ENCODE peak calls at places on chromosome X, in nine cellular contexts. One of them, this sample, is unnamed.

GRCh38 chrX:25191403-25191802 is 175.6 kb upstream of the ARX start:
- DNase-seq in lung: no peak
- DNase-seq in adrenal gland: no peak
- DNase-seq in lower lobe of right lung: no peak
- DNase-seq in suprapubic skin: no peak
- DNase-seq in fibroblast of lung: no peak
- DNase-seq in hepatocyte: no peak
- DNase-seq in body of pancreas: no peak
- DNase-seq in CD8-positive, alpha-beta T cell: no peak
- DNase-seq in this sample: no peak

GRCh38 chrX:101062171-101062570 is 10.3 kb upstream of the TRMT2B start:
- DNase-seq in adrenal gland: no peak
- DNase-seq in fibroblast of lung: no peak
- DNase-seq in suprapubic skin: no peak
- DNase-seq in CD8-positive, alpha-beta T cell: no peak
- DNase-seq in lower lobe of right lung: no peak
- DNase-seq in lung: no peak
- DNase-seq in hepatocyte: no peak
- DNase-seq in body of pancreas: no peak
- DNase-seq in this sample: no peak

GRCh38 chrX:152819732-152820131 is 10.8 kb downstream of the CETN2 start:
- DNase-seq in hepatocyte: no peak
- DNase-seq in lung: no peak
- DNase-seq in adrenal gland: no peak
- DNase-seq in fibroblast of lung: peak; percentile 32
- DNase-seq in CD8-positive, alpha-beta T cell: no peak
- DNase-seq in lower lobe of right lung: no peak
- DNase-seq in body of pancreas: no peak
- DNase-seq in suprapubic skin: no peak
- DNase-seq in this sample: no peak

GRCh38 chrX:136214551-136214950 is 36.6 kb downstream of the MAP7D3 start:
- DNase-seq in hepatocyte: peak; percentile 19
- DNase-seq in lung: no peak
- DNase-seq in adrenal gland: no peak
- DNase-seq in lower lobe of right lung: no peak
- DNase-seq in body of pancreas: no peak
- DNase-seq in suprapubic skin: no peak
- DNase-seq in fibroblast of lung: peak; percentile 66
- DNase-seq in CD8-positive, alpha-beta T cell: no peak
- DNase-seq in this sample: no peak

GRCh38 chrX:94288972-94289371 is 615.0 kb downstream of the FAM133A start:
- DNase-seq in hepatocyte: no peak
- DNase-seq in CD8-positive, alpha-beta T cell: no peak
- DNase-seq in adrenal gland: no peak
- DNase-seq in suprapubic skin: no peak
- DNase-seq in body of pancreas: no peak
- DNase-seq in lower lobe of right lung: no peak
- DNase-seq in fibroblast of lung: no peak
- DNase-seq in lung: no peak
- DNase-seq in this sample: no peak

GRCh38 chrX:9195199-9195880 is 161.4 kb upstream of the FAM9B start:
- DNase-seq in hepatocyte: peak; percentile 11
- DNase-seq in body of pancreas: no peak
- DNase-seq in adrenal gland: no peak
- DNase-seq in lower lobe of right lung: no peak
- DNase-seq in lung: no peak
- DNase-seq in suprapubic skin: no peak
- DNase-seq in CD8-positive, alpha-beta T cell: no peak
- DNase-seq in fibroblast of lung: no peak
- DNase-seq in this sample: no peak

GRCh38 chrX:7117587-7117986 is 29.9 kb upstream of the STS start:
- DNase-seq in fibroblast of lung: no peak
- DNase-seq in lung: no peak
- DNase-seq in adrenal gland: no peak
- DNase-seq in suprapubic skin: no peak
- DNase-seq in hepatocyte: no peak
- DNase-seq in body of pancreas: no peak
- DNase-seq in lower lobe of right lung: no peak
- DNase-seq in CD8-positive, alpha-beta T cell: no peak
- DNase-seq in this sample: no peak

GRCh38 chrX:153900806-153901752 is 3.4 kb upstream of the AVPR2 start:
- DNase-seq in adrenal gland: peak; percentile 55
- DNase-seq in lower lobe of right lung: peak; percentile 72
- DNase-seq in body of pancreas: no peak
- DNase-seq in lung: peak; percentile 41
- DNase-seq in suprapubic skin: no peak
- DNase-seq in hepatocyte: peak; percentile 43
- DNase-seq in CD8-positive, alpha-beta T cell: peak; percentile 73
- DNase-seq in fibroblast of lung: peak; percentile 61
- DNase-seq in this sample: no peak

GRCh38 chrX:38087594-38087993 is 81.2 kb downstream of the SYTL5 start:
- DNase-seq in suprapubic skin: no peak
- DNase-seq in fibroblast of lung: no peak
- DNase-seq in CD8-positive, alpha-beta T cell: no peak
- DNase-seq in hepatocyte: no peak
- DNase-seq in lung: no peak
- DNase-seq in body of pancreas: no peak
- DNase-seq in lower lobe of right lung: no peak
- DNase-seq in adrenal gland: no peak
- DNase-seq in this sample: no peak

GRCh38 chrX:79140731-79141130 is 3.8 kb upstream of the GPR174 start:
- DNase-seq in body of pancreas: no peak
- DNase-seq in suprapubic skin: no peak
- DNase-seq in adrenal gland: no peak
- DNase-seq in hepatocyte: no peak
- DNase-seq in fibroblast of lung: no peak
- DNase-seq in CD8-positive, alpha-beta T cell: no peak
- DNase-seq in lung: no peak
- DNase-seq in lower lobe of right lung: no peak
- DNase-seq in this sample: no peak

GRCh38 chrX:124239911-124240310 is 92.5 kb upstream of the TEX13D start:
- DNase-seq in fibroblast of lung: no peak
- DNase-seq in lung: no peak
- DNase-seq in suprapubic skin: no peak
- DNase-seq in hepatocyte: no peak
- DNase-seq in lower lobe of right lung: no peak
- DNase-seq in body of pancreas: no peak
- DNase-seq in CD8-positive, alpha-beta T cell: no peak
- DNase-seq in adrenal gland: no peak
- DNase-seq in this sample: no peak

GRCh38 chrX:131985526-131986049 is 37.5 kb upstream of the STK26 start:
- DNase-seq in suprapubic skin: no peak
- DNase-seq in CD8-positive, alpha-beta T cell: peak; percentile 50
- DNase-seq in lower lobe of right lung: no peak
- DNase-seq in body of pancreas: no peak
- DNase-seq in hepatocyte: no peak
- DNase-seq in lung: no peak
- DNase-seq in fibroblast of lung: no peak
- DNase-seq in adrenal gland: no peak
- DNase-seq in this sample: no peak

GRCh38 chrX:12583543-12583942 is 207.7 kb upstream of the PRPS2 start:
- DNase-seq in adrenal gland: no peak
- DNase-seq in hepatocyte: no peak
- DNase-seq in suprapubic skin: peak; percentile 64
- DNase-seq in lung: no peak
- DNase-seq in fibroblast of lung: no peak
- DNase-seq in body of pancreas: no peak
- DNase-seq in CD8-positive, alpha-beta T cell: no peak
- DNase-seq in lower lobe of right lung: no peak
- DNase-seq in this sample: no peak

GRCh38 chrX:16666541-16666940 is 16.6 kb downstream of the S100G start:
- DNase-seq in hepatocyte: no peak
- DNase-seq in adrenal gland: peak; percentile 39
- DNase-seq in fibroblast of lung: no peak
- DNase-seq in CD8-positive, alpha-beta T cell: no peak
- DNase-seq in lower lobe of right lung: no peak
- DNase-seq in lung: no peak
- DNase-seq in body of pancreas: no peak
- DNase-seq in suprapubic skin: no peak
- DNase-seq in this sample: no peak

GRCh38 chrX:7062912-7063311 is 84.6 kb upstream of the STS start:
- DNase-seq in lung: no peak
- DNase-seq in adrenal gland: no peak
- DNase-seq in CD8-positive, alpha-beta T cell: no peak
- DNase-seq in body of pancreas: no peak
- DNase-seq in fibroblast of lung: no peak
- DNase-seq in hepatocyte: no peak
- DNase-seq in lower lobe of right lung: no peak
- DNase-seq in suprapubic skin: no peak
- DNase-seq in this sample: no peak

GRCh38 chrX:147848009-147848408 is 63.7 kb upstream of the FMR1 start:
- DNase-seq in CD8-positive, alpha-beta T cell: no peak
- DNase-seq in suprapubic skin: no peak
- DNase-seq in adrenal gland: no peak
- DNase-seq in body of pancreas: no peak
- DNase-seq in fibroblast of lung: no peak
- DNase-seq in hepatocyte: peak; percentile 19
- DNase-seq in lower lobe of right lung: no peak
- DNase-seq in lung: peak; percentile 32
- DNase-seq in this sample: no peak

GRCh38 chrX:128460835-128461234 is 408.6 kb upstream of the ACTRT1 start:
- DNase-seq in hepatocyte: peak; percentile 13
- DNase-seq in suprapubic skin: no peak
- DNase-seq in lung: no peak
- DNase-seq in body of pancreas: no peak
- DNase-seq in lower lobe of right lung: no peak
- DNase-seq in fibroblast of lung: no peak
- DNase-seq in CD8-positive, alpha-beta T cell: no peak
- DNase-seq in adrenal gland: no peak
- DNase-seq in this sample: no peak

GRCh38 chrX:136209016-136209738 is 42.0 kb downstream of the MAP7D3 start:
- DNase-seq in lung: no peak
- DNase-seq in suprapubic skin: no peak
- DNase-seq in adrenal gland: peak; percentile 61
- DNase-seq in fibroblast of lung: peak; percentile 72
- DNase-seq in body of pancreas: peak; percentile 40
- DNase-seq in lower lobe of right lung: no peak
- DNase-seq in CD8-positive, alpha-beta T cell: no peak
- DNase-seq in hepatocyte: peak; percentile 34
- DNase-seq in this sample: no peak

GRCh38 chrX:132820675-132821074 is 137.8 kb downstream of the HS6ST2 start:
- DNase-seq in lung: no peak
- DNase-seq in suprapubic skin: no peak
- DNase-seq in hepatocyte: no peak
- DNase-seq in fibroblast of lung: no peak
- DNase-seq in lower lobe of right lung: no peak
- DNase-seq in adrenal gland: no peak
- DNase-seq in body of pancreas: no peak
- DNase-seq in CD8-positive, alpha-beta T cell: no peak
- DNase-seq in this sample: no peak

GRCh38 chrX:138754861-138755260 is 43.3 kb upstream of the FGF13 start:
- DNase-seq in suprapubic skin: no peak
- DNase-seq in CD8-positive, alpha-beta T cell: no peak
- DNase-seq in fibroblast of lung: no peak
- DNase-seq in body of pancreas: no peak
- DNase-seq in lung: no peak
- DNase-seq in adrenal gland: no peak
- DNase-seq in lower lobe of right lung: no peak
- DNase-seq in hepatocyte: no peak
- DNase-seq in this sample: no peak

GRCh38 chrX:39385022-39385421 is 583.8 kb downstream of the MID1IP1 start:
- DNase-seq in hepatocyte: no peak
- DNase-seq in body of pancreas: no peak
- DNase-seq in adrenal gland: no peak
- DNase-seq in suprapubic skin: no peak
- DNase-seq in fibroblast of lung: no peak
- DNase-seq in lower lobe of right lung: no peak
- DNase-seq in lung: no peak
- DNase-seq in CD8-positive, alpha-beta T cell: no peak
- DNase-seq in this sample: no peak

GRCh38 chrX:48179691-48180090 is 16.9 kb downstream of the SSX5 start:
- DNase-seq in lung: no peak
- DNase-seq in lower lobe of right lung: no peak
- DNase-seq in fibroblast of lung: no peak
- DNase-seq in hepatocyte: no peak
- DNase-seq in adrenal gland: no peak
- DNase-seq in body of pancreas: no peak
- DNase-seq in CD8-positive, alpha-beta T cell: no peak
- DNase-seq in suprapubic skin: no peak
- DNase-seq in this sample: no peak
- H3K27ac ChIP-seq in lung: no peak overlapping the region
- H3K27ac ChIP-seq in lower lobe of right lung: no peak overlapping the region
- H3K27ac ChIP-seq in fibroblast of lung: no peak overlapping the region
- H3K27ac ChIP-seq in hepatocyte: no peak overlapping the region
- H3K27ac ChIP-seq in adrenal gland: no peak overlapping the region
- H3K27ac ChIP-seq in body of pancreas: no peak overlapping the region
- H3K27ac ChIP-seq in CD8-positive, alpha-beta T cell: no peak overlapping the region
- H3K27ac ChIP-seq in suprapubic skin: no peak overlapping the region
- H3K27ac ChIP-seq in this sample: no peak overlapping the region

GRCh38 chrX:46500054-46500453 is 45.2 kb downstream of the ZNF674 start:
- DNase-seq in lower lobe of right lung: no peak
- DNase-seq in hepatocyte: no peak
- DNase-seq in adrenal gland: no peak
- DNase-seq in lung: no peak
- DNase-seq in CD8-positive, alpha-beta T cell: no peak
- DNase-seq in fibroblast of lung: peak; percentile 4
- DNase-seq in suprapubic skin: no peak
- DNase-seq in body of pancreas: no peak
- DNase-seq in this sample: no peak
- H3K4me1 ChIP-seq in lower lobe of right lung: no peaks in the 10 kb centered on the region
- H3K4me1 ChIP-seq in hepatocyte: no peaks in the 10 kb centered on the region
- H3K4me1 ChIP-seq in adrenal gland: no peaks in the 10 kb centered on the region
- H3K4me1 ChIP-seq in lung: no peaks in the 10 kb centered on the region
- H3K4me1 ChIP-seq in CD8-positive, alpha-beta T cell: no peaks in the 10 kb centered on the region
- H3K4me1 ChIP-seq in fibroblast of lung: no peaks in the 10 kb centered on the region
- H3K4me1 ChIP-seq in suprapubic skin: no peaks in the 10 kb centered on the region
- H3K4me1 ChIP-seq in body of pancreas: no peaks in the 10 kb centered on the region
- H3K4me1 ChIP-seq in this sample: no peaks in the 10 kb centered on the region

DNA sequence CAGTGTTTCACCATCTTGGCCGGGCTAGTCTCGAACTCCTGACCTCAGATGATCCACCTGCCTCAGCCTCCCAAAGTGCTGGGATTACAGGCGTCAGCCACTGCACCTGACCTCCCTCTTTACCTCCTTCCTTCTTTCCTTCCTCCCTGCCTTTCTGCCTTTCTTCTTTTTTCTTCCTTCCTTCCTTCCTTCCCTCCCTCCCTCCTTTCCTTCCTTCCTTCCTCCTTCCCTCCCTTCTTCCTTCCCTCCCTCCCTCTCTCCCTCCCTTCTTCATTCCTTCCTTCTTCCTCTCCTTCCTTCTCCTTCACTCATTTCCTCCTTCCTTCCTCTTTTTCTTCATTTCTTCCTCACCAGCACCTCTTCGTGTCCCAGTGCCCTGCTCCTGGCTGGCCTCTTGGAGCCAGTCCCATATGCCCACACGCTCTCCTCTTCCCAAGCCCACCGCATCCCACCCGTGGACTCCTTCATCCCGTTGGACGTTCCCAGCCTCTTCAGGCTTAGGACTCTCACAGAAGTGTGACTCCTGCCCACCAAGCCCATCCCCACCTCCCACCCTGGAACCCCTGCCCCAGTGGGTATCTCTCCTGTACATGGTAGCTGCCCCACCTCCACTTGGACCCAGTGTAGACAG is 22.6 kb downstream of the CSF2RA start:
- DNase-seq in suprapubic skin: no peak
- DNase-seq in adrenal gland: no peak
- DNase-seq in lung: no peak
- DNase-seq in fibroblast of lung: no peak
- DNase-seq in CD8-positive, alpha-beta T cell: no peak
- DNase-seq in hepatocyte: no peak
- DNase-seq in lower lobe of right lung: no peak
- DNase-seq in body of pancreas: no peak
- DNase-seq in this sample: no peak
- H3K27ac ChIP-seq in suprapubic skin: no peak overlapping the region
- H3K27ac ChIP-seq in adrenal gland: no peak overlapping the region
- H3K27ac ChIP-seq in lung: no peak overlapping the region
- H3K27ac ChIP-seq in fibroblast of lung: no peak overlapping the region
- H3K27ac ChIP-seq in CD8-positive, alpha-beta T cell: no peak overlapping the region
- H3K27ac ChIP-seq in hepatocyte: no peak overlapping the region
- H3K27ac ChIP-seq in lower lobe of right lung: no peak overlapping the region
- H3K27ac ChIP-seq in body of pancreas: no peak overlapping the region
- H3K27ac ChIP-seq in this sample: no peak overlapping the region

GRCh38 chrX:10755477-10756334 is 135.3 kb upstream of the MID1 start:
- DNase-seq in CD8-positive, alpha-beta T cell: no peak
- DNase-seq in body of pancreas: peak; percentile 12
- DNase-seq in lung: no peak
- DNase-seq in lower lobe of right lung: no peak
- DNase-seq in suprapubic skin: no peak
- DNase-seq in hepatocyte: peak; percentile 20
- DNase-seq in fibroblast of lung: peak; percentile 14
- DNase-seq in adrenal gland: no peak
- DNase-seq in this sample: no peak
- H3K4me1 ChIP-seq in CD8-positive, alpha-beta T cell: no peaks in the 10 kb centered on the region
- H3K4me1 ChIP-seq in body of pancreas: no peaks in the 10 kb centered on the region
- H3K4me1 ChIP-seq in lung: peaks cover 1% of the 10 kb centered on the region
- H3K4me1 ChIP-seq in lower lobe of right lung: no peaks in the 10 kb centered on the region
- H3K4me1 ChIP-seq in suprapubic skin: peaks cover 4% of the 10 kb centered on the region
- H3K4me1 ChIP-seq in hepatocyte: peaks cover 5% of the 10 kb centered on the region
- H3K4me1 ChIP-seq in fibroblast of lung: peaks cover 3% of the 10 kb centered on the region
- H3K4me1 ChIP-seq in adrenal gland: no peaks in the 10 kb centered on the region
- H3K4me1 ChIP-seq in this sample: peaks cover 15% of the 10 kb centered on the region